ENCODE peak calls at places on chromosomes 5 and 9, in five cellular contexts. T is K562, Z is GM12878, O is HepG2, A is A549. E is an unnamed sample.

GRCh38 chr5:118968925-118969375 is 19.4 kb downstream of the DTWD2 start:
- DNase-seq in Z (no peak), A (no peak), O (peak; percentile 37), T (no peak), E (no peak)

GRCh38 chr5:143228597-143229293 is 174.7 kb downstream of the NR3C1 start:
- DNase-seq in O (no peak), A (no peak), T (no peak), Z (no peak), E (no peak)

GRCh38 chr5:82295144-82295543 is 17.0 kb upstream of the RPS23 start:
- DNase-seq in T (peak; percentile 30), A (peak; percentile 44), O (no peak), Z (no peak), E (peak; percentile 65)

GRCh38 chr9:109064963-109065701 is 51.8 kb upstream of the CTNNAL1 start:
- DNase-seq in A (peak; percentile 55), Z (no peak), T (no peak), O (no peak), E (no peak)

GRCh38 chr9:111949919-111950318 is 53.3 kb downstream of the UGCG start:
- DNase-seq in A (no peak), T (no peak), Z (no peak), O (no peak), E (no peak)

GRCh38 chr9:131117762-131118145 is 7.6 kb upstream of the NUP214 start:
- DNase-seq in O (no peak), T (peak; percentile 54), Z (no peak), A (no peak), E (no peak)

GRCh38 chr5:78234804-78235203 is 59.7 kb downstream of the AP3B1 start:
- DNase-seq in A (no peak), T (no peak), O (no peak), Z (no peak), E (no peak)

GRCh38 chr5:691817-692529 is 1.2 kb downstream of the TPPP start:
- DNase-seq in O (no peak), T (no peak), A (no peak), Z (no peak), E (peak; percentile 17)

GRCh38 chr9:129422843-129423700 is 197.8 kb downstream of the C9orf50 start:
- DNase-seq in Z (no peak), T (no peak), A (no peak), O (no peak), E (no peak)

GRCh38 chr5:124742983-124743533 is 3.4 kb downstream of the ZNF608 start:
- DNase-seq in T (no peak), A (no peak), Z (no peak), O (peak; percentile 24), E (no peak)

DNA sequence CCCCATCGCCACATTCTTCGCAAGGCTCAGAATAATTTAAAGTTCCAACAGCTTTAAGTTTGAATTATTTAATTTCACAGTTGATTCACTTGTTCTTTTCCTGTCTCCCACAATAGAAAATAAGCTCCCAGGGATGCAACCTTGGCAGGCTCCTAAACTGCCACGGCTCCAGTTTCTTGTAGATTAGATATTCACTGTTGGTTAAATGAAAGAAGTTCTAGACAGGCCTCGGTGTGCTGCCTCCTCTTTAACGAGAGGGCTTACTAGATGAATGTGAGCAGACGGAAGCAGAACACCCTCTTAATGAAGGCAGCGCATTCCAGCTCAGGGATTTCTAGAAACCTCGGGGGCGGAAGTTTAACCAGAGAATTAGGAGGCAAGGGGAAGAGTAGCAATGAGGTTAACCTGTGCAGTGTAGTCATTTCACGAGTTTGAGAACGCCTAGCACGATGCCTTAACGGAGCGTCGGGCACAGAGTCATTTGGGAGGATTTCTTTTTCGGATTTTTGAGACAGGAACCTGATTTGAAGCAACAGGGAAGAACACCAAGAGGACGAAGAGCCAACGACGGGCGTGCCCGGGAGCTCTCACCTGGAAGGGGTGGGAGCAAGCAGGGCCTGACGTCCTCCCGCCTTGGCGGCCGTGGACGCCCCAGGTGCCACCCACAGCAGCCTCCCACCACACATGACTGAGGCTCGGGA is 637 bp upstream of the SMC5 start:
- DNase-seq in T (peak; percentile 14), A (no peak), Z (no peak), O (peak; percentile 26), E (peak; percentile 70)
- TF ChIP-seq JUNB in T (no peak), A (no peak), Z (peak; percentile 71), O (no peak), E (no peak)

GRCh38 chr9:128405077-128405779 is 15.4 kb upstream of the CERCAM start:
- DNase-seq in A (no peak), Z (no peak), O (peak; percentile 48), T (no peak), E (peak; percentile 57)
- TF ChIP-seq REST in A (no peak), Z (no peak), O (no peak), T (no peak), E (no peak)

DNA sequence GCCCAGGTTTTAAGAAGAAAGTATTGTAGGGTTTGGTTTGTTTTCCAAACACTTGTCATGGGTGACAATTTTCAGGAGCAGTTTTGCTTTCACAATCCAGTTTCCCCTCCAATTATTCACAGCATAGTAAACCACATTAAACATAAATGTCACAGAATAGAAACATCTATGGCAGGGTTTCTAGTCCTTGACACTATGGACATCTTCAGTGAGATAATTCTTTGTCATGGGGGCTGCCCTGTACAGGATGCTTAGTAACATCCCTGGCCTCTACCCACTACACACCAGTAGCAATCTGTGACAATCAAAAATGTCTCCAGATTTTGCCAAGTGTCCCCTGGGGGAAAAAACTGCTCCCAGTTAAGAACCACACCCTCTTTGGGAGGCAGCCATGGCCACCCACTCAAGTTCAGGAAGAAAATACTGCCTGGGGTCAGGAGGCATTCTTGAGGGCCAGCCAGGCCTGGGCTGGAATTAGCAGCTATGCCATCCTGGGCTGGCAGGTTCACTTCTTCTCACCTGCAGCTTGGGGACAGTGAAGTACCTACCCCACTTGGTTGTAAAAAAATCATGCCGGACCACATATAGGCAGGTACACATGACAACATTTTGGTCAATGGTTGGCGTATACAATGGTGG is 116.3 kb downstream of the HSD17B3 start:
- DNase-seq in Z (no peak), T (no peak), O (no peak), A (no peak), E (no peak)
- TF ChIP-seq JUNB in Z (no peak), T (no peak), O (no peak), A (no peak), E (no peak)

DNA sequence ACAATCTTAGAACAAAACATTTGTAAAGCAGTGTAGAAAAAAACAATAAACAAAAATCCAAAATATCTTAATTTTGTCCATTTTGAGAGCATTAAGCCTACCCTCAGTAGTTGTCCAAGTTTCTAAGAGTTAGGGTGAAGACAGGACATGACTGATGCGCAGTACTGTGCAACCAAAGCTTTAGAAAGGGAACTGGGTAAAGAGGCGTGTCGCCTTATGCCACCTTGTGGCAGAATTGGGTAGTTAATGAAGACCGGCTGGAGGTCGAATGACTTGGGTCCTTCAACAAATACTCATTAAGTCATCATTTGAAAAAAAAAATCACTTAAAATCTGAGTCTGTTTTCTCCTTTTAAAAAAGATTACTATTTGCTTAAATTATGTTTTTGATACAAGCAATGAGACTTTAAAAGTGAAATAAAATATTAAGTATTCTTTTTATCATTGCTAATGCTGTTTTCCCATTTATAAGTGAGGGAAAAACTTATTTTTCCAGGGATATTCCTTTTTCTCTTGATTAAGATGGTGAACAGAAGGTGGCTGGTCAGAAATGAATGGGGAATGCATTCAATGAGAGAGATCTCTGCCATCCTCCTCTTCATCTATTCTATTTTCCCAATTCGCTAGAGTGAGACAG is 3.5 kb upstream of the RNF20 start:
- DNase-seq in Z (peak; percentile 24), O (peak; percentile 67), A (peak; percentile 79), T (peak; percentile 62), E (peak; percentile 89)
- TF ChIP-seq REST in Z (no peak), O (no peak), A (no peak), T (no peak), E (no peak)

DNA sequence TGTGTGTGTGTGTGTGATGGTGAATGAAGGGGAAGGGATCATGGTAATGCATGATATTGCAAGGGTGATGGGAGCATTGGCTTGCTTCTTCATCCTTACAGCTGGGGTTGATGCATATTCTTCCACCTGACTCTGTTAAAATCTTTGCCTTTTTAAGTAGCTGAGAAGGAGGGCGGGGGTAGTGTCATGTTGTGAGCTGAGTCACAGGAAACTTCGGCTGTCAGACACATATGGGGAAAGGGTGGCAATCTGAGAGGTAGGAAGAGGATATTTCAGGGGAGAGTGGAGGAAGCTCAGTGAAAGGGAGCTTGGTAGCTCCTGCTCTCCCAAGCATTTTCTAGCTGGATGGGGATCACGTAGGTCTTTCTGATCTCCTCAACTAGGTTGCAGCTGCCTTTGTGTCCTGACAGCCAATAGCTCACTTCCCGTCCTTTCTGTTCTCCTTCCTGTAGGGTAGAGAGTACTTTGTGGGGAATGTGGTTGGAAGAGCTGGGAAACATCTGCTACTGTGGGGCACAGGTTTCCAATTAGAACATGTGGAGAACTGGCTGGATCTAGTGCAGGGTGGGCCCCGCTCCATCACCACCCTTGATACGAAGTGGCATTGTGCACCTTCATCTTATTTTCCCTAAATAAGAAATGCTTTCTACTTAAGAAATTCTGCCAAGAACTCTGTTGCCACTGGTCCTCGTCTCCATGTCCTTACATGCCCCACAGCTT is 18.1 kb upstream of the CLK4 start:
- DNase-seq in Z (no peak), A (no peak), O (no peak), T (no peak), E (no peak)
- TF ChIP-seq JUNB in Z (no peak), A (no peak), O (no peak), T (no peak), E (no peak)

DNA sequence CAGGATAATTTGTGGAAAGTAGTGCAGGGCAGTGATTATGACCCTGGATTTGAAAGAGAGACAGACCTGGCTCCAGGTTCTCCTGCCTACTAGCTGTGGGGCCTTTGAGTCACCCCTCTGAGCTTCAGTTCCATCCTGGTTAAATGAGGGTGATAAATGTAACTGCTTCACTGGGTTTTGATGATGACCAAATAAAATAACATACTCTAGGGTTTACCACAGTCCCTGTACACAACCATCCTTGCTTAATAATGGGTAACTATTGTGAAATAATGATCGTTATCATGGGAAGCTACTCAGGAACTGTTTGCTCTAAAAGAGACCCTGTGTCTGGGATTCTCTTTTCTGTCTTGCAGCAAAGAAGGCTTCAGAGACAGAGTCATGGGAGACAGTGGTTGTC is 23.7 kb downstream of the AKNA start:
- DNase-seq in Z (no peak), A (no peak), O (peak; percentile 57), T (no peak), E (no peak)
- TF ChIP-seq REST in Z (no peak), A (no peak), O (no peak), T (no peak), E (no peak)

GRCh38 chr9:95450171-95451107 is 66.3 kb downstream of the PTCH1 start:
- DNase-seq in T (no peak), O (no peak), A (no peak), Z (no peak), E (peak; percentile 18)
- TF ChIP-seq JUNB in T (no peak), O (no peak), A (no peak), Z (no peak), E (no peak)

E was measured in GM23338.